ENCODE peak calls at places on chromosomes 4 and X, in seven cellular contexts. N is astrocyte of the spinal cord; U is activated CD4-positive, alpha-beta T cell treated with anti-CD3 and anti-CD28 coated beads, Interleukin-2, amount 50 U/mL, for 24 hours; W is activated T-cell treated with anti-CD3 and anti-CD28 coated beads, Interleukin-2, amount 50 U/mL, for 72 hours; M is COR-L47; F is caudate nucleus; Z is stimulated activated CD4-positive, alpha-beta T cell treated with anti-CD3 and anti-CD28 coated beads, Interleukin-12 subunit alpha, Interleukin-12 subunit beta, amount 100 ng/mL, for 48 hours. T is an unnamed sample.

GRCh38 chrX:37662181-37662580 is 23.4 kb upstream of the XK start:
- DNase-seq in N (no peak), U (no peak), W (no peak), M (no peak), F (no peak), Z (no peak), T (no peak)

GRCh38 chrX:37000140-37000539 is 8.0 kb upstream of the FAM47C start:
- DNase-seq in N (no peak), U (no peak), W (no peak), M (no peak), F (no peak), Z (no peak), T (no peak)

GRCh38 chr4:3219761-3220481 is 29.0 kb upstream of the MSANTD1 start:
- DNase-seq in N (no peak), U (no peak), W (no peak), M (no peak), F (peak; percentile 19), Z (no peak), T (no peak)

GRCh38 chrX:111568356-111568755 is 56.9 kb downstream of the SERTM2 start:
- DNase-seq in N (no peak), U (no peak), W (no peak), M (no peak), F (no peak), Z (no peak), T (no peak)

GRCh38 chr4:150583287-150584197 is 1.6 kb downstream of the MAB21L2 start:
- DNase-seq in N (peak; percentile 51), U (no peak), W (no peak), M (no peak), F (no peak), Z (no peak), T (no peak)

GRCh38 chr4:111854494-111855087 is 290.7 kb upstream of the FAM241A start:
- DNase-seq in N (peak; percentile 44), U (no peak), W (peak; percentile 3), M (peak; percentile 29), F (no peak), Z (no peak), T (no peak)

GRCh38 chr4:124711469-124712416 is 789 bp downstream of the ANKRD50 start:
- DNase-seq in N (peak; percentile 81), U (no peak), W (peak; percentile 26), M (peak; percentile 52), F (no peak), Z (no peak), T (peak; percentile 0)

GRCh38 chrX:56569378-56570061 is 6.1 kb downstream of the UBQLN2 start:
- DNase-seq in N (no peak), U (no peak), W (no peak), M (no peak), F (no peak), Z (no peak), T (no peak)

GRCh38 chrX:2391869-2392606 is 108.7 kb downstream of the DHRSX start:
- DNase-seq in N (peak; percentile 89), U (no peak), W (no peak), M (no peak), F (no peak), Z (no peak), T (no peak)

GRCh38 chr4:28334221-28334620 is 1473.6 kb downstream of the STIM2 start:
- DNase-seq in N (no peak), U (no peak), W (no peak), M (no peak), F (no peak), Z (no peak), T (no peak)